ENCODE peak calls at places on chromosomes 6 and 20, in four cellular contexts. One of them, this sample, is unnamed.

GRCh38 chr6:35194390-35194789 is 19.4 kb upstream of the SCUBE3 start:
- DNase-seq in activated CD4-positive, alpha-beta T cell treated with anti-CD3 and anti-CD28 coated beads for 48 hours: no peak
- DNase-seq in RWPE1: no peak
- DNase-seq in nephron progenitor cell: no peak
- DNase-seq in this sample: peak

GRCh38 chr20:40754372-40754943 is 65.4 kb upstream of the MAFB start:
- DNase-seq in activated CD4-positive, alpha-beta T cell treated with anti-CD3 and anti-CD28 coated beads for 48 hours: no peak
- DNase-seq in RWPE1: no peak
- DNase-seq in nephron progenitor cell: peak
- DNase-seq in this sample: no peak

GRCh38 chr6:84362180-84362821 is 134.9 kb upstream of the CEP162 start:
- DNase-seq in activated CD4-positive, alpha-beta T cell treated with anti-CD3 and anti-CD28 coated beads for 48 hours: no peak
- DNase-seq in RWPE1: no peak
- DNase-seq in nephron progenitor cell: no peak
- DNase-seq in this sample: no peak

GRCh38 chr6:158222066-158222465 is 53.9 kb downstream of the GTF2H5 start:
- DNase-seq in activated CD4-positive, alpha-beta T cell treated with anti-CD3 and anti-CD28 coated beads for 48 hours: no peak
- DNase-seq in RWPE1: no peak
- DNase-seq in nephron progenitor cell: no peak
- DNase-seq in this sample: no peak

GRCh38 chr6:854405-855073 is 161.6 kb upstream of the EXOC2 start:
- DNase-seq in activated CD4-positive, alpha-beta T cell treated with anti-CD3 and anti-CD28 coated beads for 48 hours: no peak
- DNase-seq in RWPE1: no peak
- DNase-seq in nephron progenitor cell: no peak
- DNase-seq in this sample: no peak

GRCh38 chr6:30557683-30557981 is 537 bp downstream of the PRR3 start:
- DNase-seq in activated CD4-positive, alpha-beta T cell treated with anti-CD3 and anti-CD28 coated beads for 48 hours: no peak
- DNase-seq in RWPE1: no peak
- DNase-seq in nephron progenitor cell: no peak
- DNase-seq in this sample: peak

GRCh38 chr20:24147479-24147878 is 158.9 kb upstream of the GGTLC1 start:
- DNase-seq in activated CD4-positive, alpha-beta T cell treated with anti-CD3 and anti-CD28 coated beads for 48 hours: no peak
- DNase-seq in RWPE1: no peak
- DNase-seq in nephron progenitor cell: no peak
- DNase-seq in this sample: no peak

GRCh38 chr20:37611346-37611745 is 82.5 kb upstream of the CTNNBL1 start:
- DNase-seq in activated CD4-positive, alpha-beta T cell treated with anti-CD3 and anti-CD28 coated beads for 48 hours: no peak
- DNase-seq in RWPE1: no peak
- DNase-seq in nephron progenitor cell: no peak
- DNase-seq in this sample: no peak

GRCh38 chr6:159826968-159827647 is 27.0 kb downstream of the PNLDC1 start:
- DNase-seq in activated CD4-positive, alpha-beta T cell treated with anti-CD3 and anti-CD28 coated beads for 48 hours: no peak
- DNase-seq in RWPE1: no peak
- DNase-seq in nephron progenitor cell: no peak
- DNase-seq in this sample: no peak

GRCh38 chr6:43014434-43014909 is 423 bp downstream of the KLHDC3 start:
- DNase-seq in activated CD4-positive, alpha-beta T cell treated with anti-CD3 and anti-CD28 coated beads for 48 hours: no peak
- DNase-seq in RWPE1: peak
- DNase-seq in nephron progenitor cell: no peak
- DNase-seq in this sample: no peak

GRCh38 chr20:10603378-10603777 is 70.4 kb downstream of the JAG1 start:
- DNase-seq in activated CD4-positive, alpha-beta T cell treated with anti-CD3 and anti-CD28 coated beads for 48 hours: peak
- DNase-seq in RWPE1: no peak
- DNase-seq in nephron progenitor cell: no peak
- DNase-seq in this sample: no peak

GRCh38 chr6:41878246-41878645 is 16.9 kb downstream of the USP49 start:
- DNase-seq in activated CD4-positive, alpha-beta T cell treated with anti-CD3 and anti-CD28 coated beads for 48 hours: no peak
- DNase-seq in RWPE1: no peak
- DNase-seq in nephron progenitor cell: no peak
- DNase-seq in this sample: no peak

GRCh38 chr6:132231121-132231520 is 170.2 kb downstream of the MOXD1 start:
- DNase-seq in activated CD4-positive, alpha-beta T cell treated with anti-CD3 and anti-CD28 coated beads for 48 hours: no peak
- DNase-seq in RWPE1: no peak
- DNase-seq in nephron progenitor cell: no peak
- DNase-seq in this sample: no peak

GRCh38 chr20:35260426-35260825 is 17.5 kb downstream of the MMP24OS start:
- DNase-seq in activated CD4-positive, alpha-beta T cell treated with anti-CD3 and anti-CD28 coated beads for 48 hours: no peak
- DNase-seq in RWPE1: no peak
- DNase-seq in nephron progenitor cell: no peak
- DNase-seq in this sample: no peak

GRCh38 chr6:82785206-82785605 is 280.4 kb downstream of the UBE3D start:
- DNase-seq in activated CD4-positive, alpha-beta T cell treated with anti-CD3 and anti-CD28 coated beads for 48 hours: no peak
- DNase-seq in RWPE1: no peak
- DNase-seq in nephron progenitor cell: no peak
- DNase-seq in this sample: no peak

GRCh38 chr20:39775110-39775509 is 813.0 kb downstream of the DHX35 start:
- DNase-seq in activated CD4-positive, alpha-beta T cell treated with anti-CD3 and anti-CD28 coated beads for 48 hours: no peak
- DNase-seq in RWPE1: peak
- DNase-seq in nephron progenitor cell: no peak
- DNase-seq in this sample: no peak

GRCh38 chr6:2441881-2442475 is 196.6 kb upstream of the GMDS start:
- DNase-seq in activated CD4-positive, alpha-beta T cell treated with anti-CD3 and anti-CD28 coated beads for 48 hours: no peak
- DNase-seq in RWPE1: no peak
- DNase-seq in nephron progenitor cell: no peak
- DNase-seq in this sample: peak

GRCh38 chr6:84847349-84848160 is 83.2 kb upstream of the TBX18 start:
- DNase-seq in activated CD4-positive, alpha-beta T cell treated with anti-CD3 and anti-CD28 coated beads for 48 hours: no peak
- DNase-seq in RWPE1: no peak
- DNase-seq in nephron progenitor cell: no peak
- DNase-seq in this sample: no peak

GRCh38 chr20:63573739-63574131 is 304 bp downstream of the HELZ2 start:
- DNase-seq in activated CD4-positive, alpha-beta T cell treated with anti-CD3 and anti-CD28 coated beads for 48 hours: no peak
- DNase-seq in RWPE1: no peak
- DNase-seq in nephron progenitor cell: no peak
- DNase-seq in this sample: no peak

GRCh38 chr20:52261792-52262191 is 70.2 kb upstream of the ZFP64 start:
- DNase-seq in activated CD4-positive, alpha-beta T cell treated with anti-CD3 and anti-CD28 coated beads for 48 hours: no peak
- DNase-seq in RWPE1: no peak
- DNase-seq in nephron progenitor cell: no peak
- DNase-seq in this sample: no peak

GRCh38 chr20:347640-348484 is 951 bp downstream of the NRSN2 start:
- DNase-seq in activated CD4-positive, alpha-beta T cell treated with anti-CD3 and anti-CD28 coated beads for 48 hours: peak
- DNase-seq in RWPE1: peak
- DNase-seq in nephron progenitor cell: peak
- DNase-seq in this sample: peak

GRCh38 chr6:33297956-33298772 is 578 bp downstream of the RGL2 start:
- DNase-seq in activated CD4-positive, alpha-beta T cell treated with anti-CD3 and anti-CD28 coated beads for 48 hours: peak
- DNase-seq in RWPE1: peak
- DNase-seq in nephron progenitor cell: peak
- DNase-seq in this sample: peak

GRCh38 chr20:64140956-64141355 is 23.3 kb upstream of the MYT1 start:
- DNase-seq in activated CD4-positive, alpha-beta T cell treated with anti-CD3 and anti-CD28 coated beads for 48 hours: no peak
- DNase-seq in RWPE1: no peak
- DNase-seq in nephron progenitor cell: no peak
- DNase-seq in this sample: no peak

GRCh38 chr6:340991-341827 is 48.9 kb downstream of the DUSP22 start:
- DNase-seq in activated CD4-positive, alpha-beta T cell treated with anti-CD3 and anti-CD28 coated beads for 48 hours: no peak
- DNase-seq in RWPE1: no peak
- DNase-seq in nephron progenitor cell: no peak
- DNase-seq in this sample: peak

GRCh38 chr6:25329156-25329555 is 50.0 kb downstream of the CARMIL1 start:
- DNase-seq in activated CD4-positive, alpha-beta T cell treated with anti-CD3 and anti-CD28 coated beads for 48 hours: no peak
- DNase-seq in RWPE1: no peak
- DNase-seq in nephron progenitor cell: no peak
- DNase-seq in this sample: no peak

GRCh38 chr6:73585566-73586415 is 65.0 kb upstream of the EEF1A1 start:
- DNase-seq in activated CD4-positive, alpha-beta T cell treated with anti-CD3 and anti-CD28 coated beads for 48 hours: peak
- DNase-seq in RWPE1: peak
- DNase-seq in nephron progenitor cell: no peak
- DNase-seq in this sample: peak

GRCh38 chr6:131001945-131002661 is 60.9 kb downstream of the EPB41L2 start:
- DNase-seq in activated CD4-positive, alpha-beta T cell treated with anti-CD3 and anti-CD28 coated beads for 48 hours: no peak
- DNase-seq in RWPE1: no peak
- DNase-seq in nephron progenitor cell: no peak
- DNase-seq in this sample: no peak

GRCh38 chr20:3927486-3928291 is 38.5 kb downstream of the PANK2 start:
- DNase-seq in activated CD4-positive, alpha-beta T cell treated with anti-CD3 and anti-CD28 coated beads for 48 hours: no peak
- DNase-seq in RWPE1: no peak
- DNase-seq in nephron progenitor cell: no peak
- DNase-seq in this sample: peak

GRCh38 chr20:50533061-50533460 is 22.9 kb downstream of the PTPN1 start:
- DNase-seq in activated CD4-positive, alpha-beta T cell treated with anti-CD3 and anti-CD28 coated beads for 48 hours: no peak
- DNase-seq in RWPE1: no peak
- DNase-seq in nephron progenitor cell: no peak
- DNase-seq in this sample: no peak

GRCh38 chr6:90714319-90714718 is 127.4 kb upstream of the MAP3K7 start:
- DNase-seq in activated CD4-positive, alpha-beta T cell treated with anti-CD3 and anti-CD28 coated beads for 48 hours: no peak
- DNase-seq in RWPE1: no peak
- DNase-seq in nephron progenitor cell: no peak
- DNase-seq in this sample: no peak

GRCh38 chr6:15246217-15247211 is 645 bp downstream of the JARID2 start:
- DNase-seq in activated CD4-positive, alpha-beta T cell treated with anti-CD3 and anti-CD28 coated beads for 48 hours: peak
- DNase-seq in RWPE1: no peak
- DNase-seq in nephron progenitor cell: no peak
- DNase-seq in this sample: no peak

GRCh38 chr6:169367507-169367906 is 113.9 kb upstream of the THBS2 start:
- DNase-seq in activated CD4-positive, alpha-beta T cell treated with anti-CD3 and anti-CD28 coated beads for 48 hours: no peak
- DNase-seq in RWPE1: no peak
- DNase-seq in nephron progenitor cell: no peak
- DNase-seq in this sample: no peak

GRCh38 chr6:15389759-15390723 is 144.2 kb downstream of the JARID2 start:
- DNase-seq in activated CD4-positive, alpha-beta T cell treated with anti-CD3 and anti-CD28 coated beads for 48 hours: no peak
- DNase-seq in RWPE1: no peak
- DNase-seq in nephron progenitor cell: peak
- DNase-seq in this sample: peak